ENCODE peak calls at places on chromosomes 1 and 21, in five cellular contexts. One of them, this sample, is unnamed.

GRCh38 chr1:113744114-113744513 is 15.2 kb downstream of the PHTF1 start:
- DNase-seq in fibroblast of lung: no peak
- DNase-seq in psoas muscle: no peak
- DNase-seq in right atrium auricular region: no peak
- DNase-seq in mucosa of descending colon: no peak
- DNase-seq in this sample: no peak

GRCh38 chr1:73593379-73593778 is 604.6 kb downstream of the LRRIQ3 start:
- DNase-seq in fibroblast of lung: peak; percentile 13
- DNase-seq in psoas muscle: no peak
- DNase-seq in right atrium auricular region: no peak
- DNase-seq in mucosa of descending colon: no peak
- DNase-seq in this sample: no peak

GRCh38 chr1:163440090-163440489 is 118.3 kb downstream of the NUF2 start:
- DNase-seq in fibroblast of lung: no peak
- DNase-seq in psoas muscle: no peak
- DNase-seq in right atrium auricular region: no peak
- DNase-seq in mucosa of descending colon: no peak
- DNase-seq in this sample: peak; percentile 25

GRCh38 chr21:43864806-43865470 is at the start of gene AGPAT3:
- DNase-seq in fibroblast of lung: no peak
- DNase-seq in psoas muscle: no peak
- DNase-seq in right atrium auricular region: no peak
- DNase-seq in mucosa of descending colon: peak; percentile 60
- DNase-seq in this sample: no peak

GRCh38 chr1:12709696-12710095 is 6.2 kb upstream of the AADACL3 start:
- DNase-seq in fibroblast of lung: no peak
- DNase-seq in psoas muscle: no peak
- DNase-seq in right atrium auricular region: no peak
- DNase-seq in mucosa of descending colon: no peak
- DNase-seq in this sample: no peak

GRCh38 chr1:57345916-57346315 is 77.9 kb downstream of the DAB1 start:
- DNase-seq in fibroblast of lung: no peak
- DNase-seq in psoas muscle: no peak
- DNase-seq in right atrium auricular region: no peak
- DNase-seq in mucosa of descending colon: no peak
- DNase-seq in this sample: no peak

GRCh38 chr1:59446257-59446901 is 149.5 kb downstream of the FGGY start:
- DNase-seq in fibroblast of lung: peak; percentile 89
- DNase-seq in psoas muscle: no peak
- DNase-seq in right atrium auricular region: no peak
- DNase-seq in mucosa of descending colon: no peak
- DNase-seq in this sample: no peak

GRCh38 chr1:180194546-180195207 is 35.4 kb upstream of the LHX4 start:
- DNase-seq in fibroblast of lung: no peak
- DNase-seq in psoas muscle: no peak
- DNase-seq in right atrium auricular region: no peak
- DNase-seq in mucosa of descending colon: no peak
- DNase-seq in this sample: no peak

GRCh38 chr1:247118946-247119446 is 14.8 kb upstream of the ZNF669 start:
- DNase-seq in fibroblast of lung: peak; percentile 21
- DNase-seq in psoas muscle: no peak
- DNase-seq in right atrium auricular region: no peak
- DNase-seq in mucosa of descending colon: no peak
- DNase-seq in this sample: no peak

GRCh38 chr1:33560680-33561079 is 88.2 kb downstream of the ZSCAN20 start:
- DNase-seq in fibroblast of lung: no peak
- DNase-seq in psoas muscle: no peak
- DNase-seq in right atrium auricular region: no peak
- DNase-seq in mucosa of descending colon: no peak
- DNase-seq in this sample: no peak

GRCh38 chr1:154835531-154836285 is 34.4 kb downstream of the KCNN3 start:
- DNase-seq in fibroblast of lung: no peak
- DNase-seq in psoas muscle: no peak
- DNase-seq in right atrium auricular region: no peak
- DNase-seq in mucosa of descending colon: no peak
- DNase-seq in this sample: no peak

GRCh38 chr1:9731051-9731537 is 79.6 kb downstream of the PIK3CD start:
- DNase-seq in fibroblast of lung: no peak
- DNase-seq in psoas muscle: no peak
- DNase-seq in right atrium auricular region: no peak
- DNase-seq in mucosa of descending colon: no peak
- DNase-seq in this sample: no peak

GRCh38 chr1:151009206-151009587 is 948 bp downstream of the PRUNE1 start:
- DNase-seq in fibroblast of lung: peak; percentile 43
- DNase-seq in psoas muscle: no peak
- DNase-seq in right atrium auricular region: no peak
- DNase-seq in mucosa of descending colon: no peak
- DNase-seq in this sample: no peak

GRCh38 chr1:205750683-205751651 is 985 bp upstream of the NUCKS1 start:
- DNase-seq in fibroblast of lung: no peak
- DNase-seq in psoas muscle: no peak
- DNase-seq in right atrium auricular region: no peak
- DNase-seq in mucosa of descending colon: no peak
- DNase-seq in this sample: no peak

GRCh38 chr21:41321211-41321907 is 4.8 kb downstream of the FAM3B start:
- DNase-seq in fibroblast of lung: no peak
- DNase-seq in psoas muscle: no peak
- DNase-seq in right atrium auricular region: no peak
- DNase-seq in mucosa of descending colon: no peak
- DNase-seq in this sample: no peak

GRCh38 chr21:44370771-44371410 is 17.5 kb downstream of the TRPM2 start:
- DNase-seq in fibroblast of lung: no peak
- DNase-seq in psoas muscle: no peak
- DNase-seq in right atrium auricular region: no peak
- DNase-seq in mucosa of descending colon: no peak
- DNase-seq in this sample: no peak

GRCh38 chr21:45341779-45342178 is 54.1 kb upstream of the POFUT2 start:
- DNase-seq in fibroblast of lung: no peak
- DNase-seq in psoas muscle: no peak
- DNase-seq in right atrium auricular region: no peak
- DNase-seq in mucosa of descending colon: no peak
- DNase-seq in this sample: no peak

GRCh38 chr1:36253463-36253862 is 29.2 kb downstream of the THRAP3 start:
- DNase-seq in fibroblast of lung: peak; percentile 24
- DNase-seq in psoas muscle: no peak
- DNase-seq in right atrium auricular region: no peak
- DNase-seq in mucosa of descending colon: no peak
- DNase-seq in this sample: no peak

GRCh38 chr21:25967566-25968438 is 202.8 kb downstream of the APP start:
- DNase-seq in fibroblast of lung: no peak
- DNase-seq in psoas muscle: no peak
- DNase-seq in right atrium auricular region: no peak
- DNase-seq in mucosa of descending colon: no peak
- DNase-seq in this sample: no peak

GRCh38 chr1:21290546-21290944 is 282 bp upstream of the ECE1 start:
- DNase-seq in fibroblast of lung: no peak
- DNase-seq in psoas muscle: no peak
- DNase-seq in right atrium auricular region: no peak
- DNase-seq in mucosa of descending colon: no peak
- DNase-seq in this sample: no peak

GRCh38 chr1:4933232-4933631 is 278.8 kb downstream of the AJAP1 start:
- DNase-seq in fibroblast of lung: no peak
- DNase-seq in psoas muscle: no peak
- DNase-seq in right atrium auricular region: no peak
- DNase-seq in mucosa of descending colon: no peak
- DNase-seq in this sample: no peak

GRCh38 chr1:172629638-172630037 is 29.3 kb upstream of the FASLG start:
- DNase-seq in fibroblast of lung: no peak
- DNase-seq in psoas muscle: no peak
- DNase-seq in right atrium auricular region: no peak
- DNase-seq in mucosa of descending colon: no peak
- DNase-seq in this sample: no peak

GRCh38 chr1:94044290-94044790 is 76.6 kb downstream of the ABCA4 start:
- DNase-seq in fibroblast of lung: no peak
- DNase-seq in psoas muscle: peak; percentile 77
- DNase-seq in right atrium auricular region: peak; percentile 79
- DNase-seq in mucosa of descending colon: no peak
- DNase-seq in this sample: peak; percentile 77

GRCh38 chr1:176643536-176643935 is 180.6 kb downstream of the PAPPA2 start:
- DNase-seq in fibroblast of lung: peak; percentile 49
- DNase-seq in psoas muscle: no peak
- DNase-seq in right atrium auricular region: no peak
- DNase-seq in mucosa of descending colon: no peak
- DNase-seq in this sample: no peak

GRCh38 chr1:197919523-197920301 is 2.5 kb downstream of the LHX9 start:
- DNase-seq in fibroblast of lung: no peak
- DNase-seq in psoas muscle: no peak
- DNase-seq in right atrium auricular region: no peak
- DNase-seq in mucosa of descending colon: no peak
- DNase-seq in this sample: no peak

GRCh38 chr1:241061062-241061461 is 295.9 kb downstream of the RGS7 start:
- DNase-seq in fibroblast of lung: no peak
- DNase-seq in psoas muscle: no peak
- DNase-seq in right atrium auricular region: no peak
- DNase-seq in mucosa of descending colon: no peak
- DNase-seq in this sample: no peak

GRCh38 chr1:8423134-8423701 is 105.3 kb downstream of the SLC45A1 start:
- DNase-seq in fibroblast of lung: no peak
- DNase-seq in psoas muscle: peak; percentile 75
- DNase-seq in right atrium auricular region: no peak
- DNase-seq in mucosa of descending colon: peak; percentile 66
- DNase-seq in this sample: no peak

DNA sequence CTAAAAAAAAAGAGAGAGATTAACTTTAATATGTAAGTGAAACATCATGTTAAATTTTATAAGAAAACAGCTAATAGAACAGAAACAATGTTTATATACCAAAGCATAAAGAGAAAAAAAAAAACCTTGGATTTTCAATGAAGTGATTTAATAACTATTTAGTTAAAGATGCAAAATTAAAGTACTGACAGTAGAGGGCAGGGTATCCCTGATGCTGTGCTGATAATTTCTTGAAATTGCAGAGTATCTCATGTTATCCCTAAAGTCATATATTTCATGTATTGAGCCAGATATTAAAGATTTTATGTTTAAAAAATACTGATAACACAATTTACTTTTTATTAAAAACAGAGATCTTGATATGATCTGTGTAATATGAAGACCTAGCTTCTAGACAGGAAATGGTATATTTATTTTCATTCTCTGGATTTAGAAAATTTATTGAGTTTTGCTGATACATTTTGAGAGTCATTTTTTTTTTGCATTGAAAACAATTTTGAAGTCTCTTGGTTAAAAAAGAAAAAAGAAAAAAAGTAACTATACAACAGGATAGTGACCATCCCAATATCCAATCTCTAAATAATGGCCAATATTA is 273.2 kb downstream of the USP25 start:
- DNase-seq in fibroblast of lung: peak; percentile 66
- DNase-seq in psoas muscle: no peak
- DNase-seq in right atrium auricular region: no peak
- DNase-seq in mucosa of descending colon: no peak
- DNase-seq in this sample: no peak
- TF ChIP-seq CTCF in fibroblast of lung: peak; percentile 60
- TF ChIP-seq CTCF in psoas muscle: peak; percentile 20
- TF ChIP-seq CTCF in right atrium auricular region: no peak
- TF ChIP-seq CTCF in mucosa of descending colon: no peak
- TF ChIP-seq CTCF in this sample: peak; percentile 26

GRCh38 chr1:19149736-19150135 is 60.3 kb downstream of the UBR4 start:
- DNase-seq in fibroblast of lung: no peak
- DNase-seq in psoas muscle: no peak
- DNase-seq in right atrium auricular region: no peak
- DNase-seq in mucosa of descending colon: no peak
- DNase-seq in this sample: no peak

GRCh38 chr1:19154876-19155275 is 55.2 kb downstream of the UBR4 start:
- DNase-seq in fibroblast of lung: no peak
- DNase-seq in psoas muscle: no peak
- DNase-seq in right atrium auricular region: no peak
- DNase-seq in mucosa of descending colon: peak; percentile 71
- DNase-seq in this sample: no peak

GRCh38 chr1:19151537-19151936 is 58.5 kb downstream of the UBR4 start:
- DNase-seq in fibroblast of lung: no peak
- DNase-seq in psoas muscle: no peak
- DNase-seq in right atrium auricular region: no peak
- DNase-seq in mucosa of descending colon: no peak
- DNase-seq in this sample: no peak

GRCh38 chr1:19156676-19157075 is 53.4 kb downstream of the UBR4 start:
- DNase-seq in fibroblast of lung: peak; percentile 43
- DNase-seq in psoas muscle: no peak
- DNase-seq in right atrium auricular region: peak; percentile 65
- DNase-seq in mucosa of descending colon: no peak
- DNase-seq in this sample: no peak

DNA sequence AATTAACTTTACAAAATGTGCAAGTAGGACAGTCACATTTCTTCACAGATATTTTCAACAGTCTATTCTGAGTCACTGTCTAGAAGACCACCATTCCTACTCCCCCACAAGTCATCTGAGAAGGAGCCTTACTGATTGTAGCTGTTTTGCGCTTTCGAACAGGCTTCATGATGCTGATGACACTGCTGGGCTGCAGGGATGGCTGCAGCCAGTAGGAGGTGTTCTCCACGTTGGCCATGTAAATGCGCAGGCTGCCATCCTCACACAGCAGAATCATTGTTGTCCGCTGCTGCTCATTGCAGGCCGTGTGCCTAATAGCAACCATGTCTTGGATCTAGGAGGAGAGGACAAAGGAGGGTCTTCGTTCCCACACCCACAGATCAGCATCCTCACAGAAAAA is 56.9 kb downstream of the UBR4 start:
- DNase-seq in fibroblast of lung: no peak
- DNase-seq in psoas muscle: no peak
- DNase-seq in right atrium auricular region: no peak
- DNase-seq in mucosa of descending colon: no peak
- DNase-seq in this sample: no peak
- H3K36me3 ChIP-seq in fibroblast of lung: peaks cover 43% of the 10 kb centered on the region
- H3K36me3 ChIP-seq in psoas muscle: peaks cover 33% of the 10 kb centered on the region
- H3K36me3 ChIP-seq in right atrium auricular region: peaks cover 98% of the 10 kb centered on the region
- H3K36me3 ChIP-seq in mucosa of descending colon: peaks cover 46% of the 10 kb centered on the region
- H3K36me3 ChIP-seq in this sample: peaks cover 100% of the 10 kb centered on the region

DNA sequence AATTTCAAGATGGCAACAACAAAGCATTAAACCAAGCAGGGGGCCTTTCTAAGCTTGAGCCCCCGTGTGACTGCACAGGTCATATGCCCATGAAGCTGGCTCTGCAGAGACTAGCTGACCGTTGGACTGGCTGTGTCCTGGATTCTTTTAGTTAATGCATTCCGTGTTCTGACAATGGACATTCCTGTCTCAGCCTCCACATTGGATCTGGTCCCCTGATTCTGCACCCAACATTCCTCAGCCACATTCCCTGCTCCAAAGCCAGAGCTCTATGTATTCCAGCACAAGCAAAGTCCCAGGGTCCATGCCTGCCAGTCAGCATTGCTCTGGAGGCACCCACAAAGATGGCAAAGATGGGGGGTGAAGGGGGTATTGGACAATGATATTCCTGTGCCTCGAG is 5.1 kb upstream of the NAV1 start:
- DNase-seq in fibroblast of lung: no peak
- DNase-seq in psoas muscle: no peak
- DNase-seq in right atrium auricular region: no peak
- DNase-seq in mucosa of descending colon: no peak
- DNase-seq in this sample: no peak
- H3K4me1 ChIP-seq in fibroblast of lung: peaks cover 47% of the 10 kb centered on the region
- H3K4me1 ChIP-seq in psoas muscle: peaks cover 21% of the 10 kb centered on the region
- H3K4me1 ChIP-seq in right atrium auricular region: no peaks in the 10 kb centered on the region
- H3K4me1 ChIP-seq in mucosa of descending colon: peaks cover 8% of the 10 kb centered on the region
- H3K4me1 ChIP-seq in this sample: peaks cover 60% of the 10 kb centered on the region

GRCh38 chr1:192363177-192363576 is 46.4 kb downstream of the RGS21 start:
- DNase-seq in fibroblast of lung: no peak
- DNase-seq in psoas muscle: no peak
- DNase-seq in right atrium auricular region: no peak
- DNase-seq in mucosa of descending colon: no peak
- DNase-seq in this sample: no peak
- TF ChIP-seq CTCF in fibroblast of lung: no peak
- TF ChIP-seq CTCF in psoas muscle: no peak
- TF ChIP-seq CTCF in right atrium auricular region: no peak
- TF ChIP-seq CTCF in mucosa of descending colon: no peak
- TF ChIP-seq CTCF in this sample: no peak